ENCODE peak calls at places on chromosomes 6 and 20, in nine cellular contexts. One of them, this sample, is unnamed.

GRCh38 chr6:106360410-106360988 is at the start of gene CRYBG1:
- DNase-seq in IMR-90: no peak
- DNase-seq in psoas muscle: peak; percentile 61
- DNase-seq in heart left ventricle: peak; percentile 26
- DNase-seq in thyroid gland: peak; percentile 70
- DNase-seq in adrenal gland: peak; percentile 26
- DNase-seq in upper lobe of right lung: peak; percentile 87
- DNase-seq in Peyer's patch: peak; percentile 42
- DNase-seq in lung: peak; percentile 69
- DNase-seq in this sample: peak; percentile 74

GRCh38 chr6:42984924-42985475 is 630 bp downstream of the PPP2R5D start:
- DNase-seq in thyroid gland: peak; percentile 19
- DNase-seq in upper lobe of right lung: no peak
- DNase-seq in heart left ventricle: no peak
- DNase-seq in lung: no peak
- DNase-seq in psoas muscle: no peak
- DNase-seq in adrenal gland: peak; percentile 24
- DNase-seq in Peyer's patch: no peak
- DNase-seq in IMR-90: no peak
- DNase-seq in this sample: no peak

GRCh38 chr6:33288141-33288941 is 698 bp downstream of the WDR46 start:
- DNase-seq in adrenal gland: no peak
- DNase-seq in upper lobe of right lung: no peak
- DNase-seq in psoas muscle: no peak
- DNase-seq in Peyer's patch: no peak
- DNase-seq in thyroid gland: no peak
- DNase-seq in IMR-90: no peak
- DNase-seq in heart left ventricle: no peak
- DNase-seq in lung: no peak
- DNase-seq in this sample: no peak

GRCh38 chr6:139126255-139126654 is 8.6 kb upstream of the HECA start:
- DNase-seq in thyroid gland: no peak
- DNase-seq in Peyer's patch: no peak
- DNase-seq in IMR-90: peak; percentile 92
- DNase-seq in heart left ventricle: no peak
- DNase-seq in upper lobe of right lung: no peak
- DNase-seq in psoas muscle: no peak
- DNase-seq in lung: no peak
- DNase-seq in adrenal gland: peak; percentile 32
- DNase-seq in this sample: no peak

GRCh38 chr6:15322781-15323536 is 77.1 kb downstream of the JARID2 start:
- DNase-seq in upper lobe of right lung: no peak
- DNase-seq in psoas muscle: no peak
- DNase-seq in heart left ventricle: no peak
- DNase-seq in adrenal gland: no peak
- DNase-seq in IMR-90: peak; percentile 57
- DNase-seq in lung: no peak
- DNase-seq in Peyer's patch: no peak
- DNase-seq in thyroid gland: no peak
- DNase-seq in this sample: peak; percentile 77

GRCh38 chr6:56720882-56721281 is 78.2 kb upstream of the DST start:
- DNase-seq in thyroid gland: no peak
- DNase-seq in Peyer's patch: no peak
- DNase-seq in upper lobe of right lung: no peak
- DNase-seq in heart left ventricle: no peak
- DNase-seq in psoas muscle: no peak
- DNase-seq in adrenal gland: no peak
- DNase-seq in lung: no peak
- DNase-seq in IMR-90: no peak
- DNase-seq in this sample: no peak

GRCh38 chr6:26595669-26596269 is 984 bp upstream of the ABT1 start:
- DNase-seq in IMR-90: peak; percentile 84
- DNase-seq in lung: peak; percentile 90
- DNase-seq in adrenal gland: peak; percentile 90
- DNase-seq in heart left ventricle: peak; percentile 96
- DNase-seq in upper lobe of right lung: peak; percentile 95
- DNase-seq in Peyer's patch: peak; percentile 92
- DNase-seq in psoas muscle: peak; percentile 96
- DNase-seq in thyroid gland: peak; percentile 92
- DNase-seq in this sample: peak; percentile 88

GRCh38 chr6:52736145-52736544 is 27.1 kb downstream of the GSTA2 start:
- DNase-seq in thyroid gland: no peak
- DNase-seq in psoas muscle: no peak
- DNase-seq in heart left ventricle: no peak
- DNase-seq in upper lobe of right lung: no peak
- DNase-seq in Peyer's patch: no peak
- DNase-seq in adrenal gland: no peak
- DNase-seq in IMR-90: no peak
- DNase-seq in lung: no peak
- DNase-seq in this sample: no peak

GRCh38 chr6:10528170-10528981 is 7.2 kb downstream of the GCNT2 start:
- DNase-seq in adrenal gland: no peak
- DNase-seq in upper lobe of right lung: no peak
- DNase-seq in heart left ventricle: no peak
- DNase-seq in thyroid gland: no peak
- DNase-seq in lung: peak; percentile 44
- DNase-seq in psoas muscle: no peak
- DNase-seq in Peyer's patch: peak; percentile 28
- DNase-seq in IMR-90: peak; percentile 55
- DNase-seq in this sample: no peak

GRCh38 chr6:38554700-38555413 is 84.9 kb downstream of the BTBD9 start:
- DNase-seq in adrenal gland: no peak
- DNase-seq in Peyer's patch: no peak
- DNase-seq in heart left ventricle: no peak
- DNase-seq in IMR-90: peak; percentile 72
- DNase-seq in upper lobe of right lung: no peak
- DNase-seq in psoas muscle: no peak
- DNase-seq in lung: no peak
- DNase-seq in thyroid gland: no peak
- DNase-seq in this sample: no peak

GRCh38 chr6:56803594-56803993 is 151.3 kb upstream of the BEND6 start:
- DNase-seq in lung: no peak
- DNase-seq in heart left ventricle: no peak
- DNase-seq in thyroid gland: no peak
- DNase-seq in Peyer's patch: no peak
- DNase-seq in IMR-90: peak; percentile 30
- DNase-seq in psoas muscle: no peak
- DNase-seq in adrenal gland: no peak
- DNase-seq in upper lobe of right lung: no peak
- DNase-seq in this sample: no peak

GRCh38 chr20:39823239-39823638 is 861.1 kb downstream of the DHX35 start:
- DNase-seq in IMR-90: peak; percentile 58
- DNase-seq in lung: no peak
- DNase-seq in Peyer's patch: no peak
- DNase-seq in psoas muscle: no peak
- DNase-seq in thyroid gland: no peak
- DNase-seq in upper lobe of right lung: no peak
- DNase-seq in adrenal gland: no peak
- DNase-seq in heart left ventricle: no peak
- DNase-seq in this sample: no peak

GRCh38 chr20:460707-461106 is 1.6 kb downstream of the TBC1D20 start:
- DNase-seq in heart left ventricle: no peak
- DNase-seq in IMR-90: no peak
- DNase-seq in upper lobe of right lung: no peak
- DNase-seq in psoas muscle: no peak
- DNase-seq in lung: no peak
- DNase-seq in thyroid gland: peak; percentile 23
- DNase-seq in Peyer's patch: no peak
- DNase-seq in adrenal gland: peak; percentile 64
- DNase-seq in this sample: no peak

GRCh38 chr20:460180-460579 is 2.2 kb downstream of the TBC1D20 start:
- DNase-seq in lung: no peak
- DNase-seq in psoas muscle: no peak
- DNase-seq in adrenal gland: no peak
- DNase-seq in upper lobe of right lung: no peak
- DNase-seq in IMR-90: no peak
- DNase-seq in heart left ventricle: no peak
- DNase-seq in Peyer's patch: no peak
- DNase-seq in thyroid gland: no peak
- DNase-seq in this sample: no peak

GRCh38 chr20:461254-462198 is 807 bp downstream of the TBC1D20 start:
- DNase-seq in heart left ventricle: peak; percentile 68
- DNase-seq in IMR-90: peak; percentile 42
- DNase-seq in upper lobe of right lung: peak; percentile 84
- DNase-seq in adrenal gland: peak; percentile 65
- DNase-seq in lung: peak; percentile 55
- DNase-seq in psoas muscle: peak; percentile 78
- DNase-seq in Peyer's patch: peak; percentile 42
- DNase-seq in thyroid gland: peak; percentile 65
- DNase-seq in this sample: no peak

GRCh38 chr20:458766-459165 is 3.6 kb downstream of the TBC1D20 start:
- DNase-seq in psoas muscle: no peak
- DNase-seq in adrenal gland: no peak
- DNase-seq in IMR-90: no peak
- DNase-seq in thyroid gland: no peak
- DNase-seq in heart left ventricle: no peak
- DNase-seq in upper lobe of right lung: no peak
- DNase-seq in lung: no peak
- DNase-seq in Peyer's patch: no peak
- DNase-seq in this sample: no peak

DNA sequence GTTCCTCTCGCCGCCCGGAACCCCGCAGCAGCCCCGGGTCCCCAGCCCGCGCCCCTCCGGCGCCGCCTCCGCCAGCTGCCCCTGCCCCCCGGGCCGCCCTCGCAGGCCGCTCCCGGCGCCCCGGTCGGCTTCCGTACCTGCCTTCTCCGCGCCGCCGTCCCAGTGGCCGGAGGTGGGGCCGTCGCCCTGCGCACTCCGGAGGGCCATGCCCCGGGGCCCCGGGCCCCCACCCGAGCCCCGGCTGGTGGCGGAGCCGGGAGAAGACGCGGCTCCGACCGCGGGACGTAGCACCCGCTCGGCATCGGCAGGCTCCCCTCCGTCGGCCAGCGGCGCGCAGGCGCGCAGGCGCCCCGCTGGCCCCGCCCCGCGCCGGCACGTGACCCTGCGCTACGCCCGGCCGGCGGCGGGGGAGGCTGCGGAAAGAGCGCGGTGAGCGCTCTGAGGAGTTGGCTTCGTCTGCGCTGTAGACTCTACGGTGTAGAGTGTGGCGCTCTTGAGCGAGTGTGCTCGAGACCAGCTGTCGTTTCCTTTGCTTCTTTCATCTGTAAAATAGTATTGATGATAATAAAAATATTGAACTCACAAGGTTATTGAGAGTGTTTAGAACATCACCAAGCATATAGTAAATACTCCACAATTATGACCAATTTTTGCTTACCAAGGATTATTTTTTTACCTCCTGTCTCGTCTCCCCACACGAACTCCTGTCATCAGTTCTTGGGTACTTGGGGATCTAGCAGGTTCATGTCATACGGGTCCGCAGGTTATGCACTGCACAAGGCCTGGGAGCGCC is at the start of gene TBC1D20:
- DNase-seq in psoas muscle: peak; percentile 91
- DNase-seq in lung: peak; percentile 79
- DNase-seq in upper lobe of right lung: peak; percentile 92
- DNase-seq in thyroid gland: peak; percentile 85
- DNase-seq in adrenal gland: peak; percentile 85
- DNase-seq in heart left ventricle: peak; percentile 90
- DNase-seq in Peyer's patch: peak; percentile 79
- DNase-seq in IMR-90: peak; percentile 84
- DNase-seq in this sample: peak; percentile 76
- H3K36me3 ChIP-seq in psoas muscle: no peaks in the 10 kb centered on the region
- H3K36me3 ChIP-seq in lung: no peaks in the 10 kb centered on the region
- H3K36me3 ChIP-seq in upper lobe of right lung: no peaks in the 10 kb centered on the region
- H3K36me3 ChIP-seq in thyroid gland: no peaks in the 10 kb centered on the region
- H3K36me3 ChIP-seq in adrenal gland: no peaks in the 10 kb centered on the region
- H3K36me3 ChIP-seq in heart left ventricle: no peaks in the 10 kb centered on the region
- H3K36me3 ChIP-seq in Peyer's patch: no peaks in the 10 kb centered on the region
- H3K36me3 ChIP-seq in IMR-90: peaks cover 2% of the 10 kb centered on the region
- H3K36me3 ChIP-seq in this sample: peaks cover 29% of the 10 kb centered on the region

DNA sequence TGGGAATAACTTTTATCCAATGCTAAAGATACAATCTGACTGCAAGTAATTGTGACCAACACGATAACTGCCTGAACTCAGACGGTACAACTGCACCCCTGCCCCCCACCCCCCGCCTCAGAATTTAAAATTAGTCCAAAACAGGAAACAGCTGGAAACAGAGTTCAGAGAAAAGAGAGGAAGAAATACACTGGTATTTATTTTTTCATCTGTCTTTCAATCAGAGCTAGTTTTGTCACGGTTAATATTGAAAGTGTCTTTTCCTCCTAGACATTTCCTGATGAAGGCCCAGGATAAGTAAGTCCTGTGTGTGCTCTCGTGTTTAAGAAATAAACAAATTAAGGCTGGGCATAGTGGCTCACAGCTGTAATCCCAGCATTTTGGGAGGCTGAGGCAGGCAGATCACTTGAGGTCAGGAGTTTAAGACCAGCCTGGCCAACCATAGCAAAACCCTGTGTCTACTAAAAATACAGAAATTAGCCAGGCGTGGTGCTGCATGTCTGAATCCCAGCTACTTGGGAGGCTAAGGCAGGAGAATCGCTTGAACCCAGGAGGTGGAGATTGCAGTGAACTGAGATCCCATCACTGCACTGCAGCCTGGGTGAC is 21.5 kb downstream of the ACSS1 start:
- DNase-seq in lung: no peak
- DNase-seq in adrenal gland: no peak
- DNase-seq in thyroid gland: no peak
- DNase-seq in Peyer's patch: no peak
- DNase-seq in psoas muscle: no peak
- DNase-seq in upper lobe of right lung: no peak
- DNase-seq in IMR-90: no peak
- DNase-seq in heart left ventricle: peak; percentile 19
- DNase-seq in this sample: no peak
- H3K4me3 ChIP-seq in lung: no peak overlapping the region
- H3K4me3 ChIP-seq in adrenal gland: no peak overlapping the region
- H3K4me3 ChIP-seq in thyroid gland: no peak overlapping the region
- H3K4me3 ChIP-seq in Peyer's patch: no peak overlapping the region
- H3K4me3 ChIP-seq in psoas muscle: no peak overlapping the region
- H3K4me3 ChIP-seq in upper lobe of right lung: no peak overlapping the region
- H3K4me3 ChIP-seq in IMR-90: no peak overlapping the region
- H3K4me3 ChIP-seq in heart left ventricle: no peak overlapping the region
- H3K4me3 ChIP-seq in this sample: no peak overlapping the region

GRCh38 chr20:57767456-57767855 is 57.6 kb upstream of the PMEPA1 start:
- DNase-seq in adrenal gland: no peak
- DNase-seq in upper lobe of right lung: no peak
- DNase-seq in psoas muscle: no peak
- DNase-seq in Peyer's patch: no peak
- DNase-seq in IMR-90: no peak
- DNase-seq in thyroid gland: no peak
- DNase-seq in lung: no peak
- DNase-seq in heart left ventricle: no peak
- DNase-seq in this sample: no peak
- H3K27ac ChIP-seq in adrenal gland: no peak overlapping the region
- H3K27ac ChIP-seq in upper lobe of right lung: no peak overlapping the region
- H3K27ac ChIP-seq in psoas muscle: no peak overlapping the region
- H3K27ac ChIP-seq in Peyer's patch: no peak overlapping the region
- H3K27ac ChIP-seq in IMR-90: no peak overlapping the region
- H3K27ac ChIP-seq in thyroid gland: no peak overlapping the region
- H3K27ac ChIP-seq in lung: no peak overlapping the region
- H3K27ac ChIP-seq in heart left ventricle: no peak overlapping the region
- H3K27ac ChIP-seq in this sample: no peak overlapping the region

GRCh38 chr6:4036581-4036980 is 42.4 kb downstream of the FAM217A start:
- DNase-seq in upper lobe of right lung: no peak
- DNase-seq in IMR-90: no peak
- DNase-seq in heart left ventricle: no peak
- DNase-seq in adrenal gland: no peak
- DNase-seq in Peyer's patch: no peak
- DNase-seq in lung: no peak
- DNase-seq in thyroid gland: no peak
- DNase-seq in psoas muscle: no peak
- DNase-seq in this sample: no peak

GRCh38 chr6:4039348-4039747 is 39.6 kb downstream of the FAM217A start:
- DNase-seq in Peyer's patch: no peak
- DNase-seq in IMR-90: no peak
- DNase-seq in upper lobe of right lung: no peak
- DNase-seq in thyroid gland: no peak
- DNase-seq in heart left ventricle: no peak
- DNase-seq in psoas muscle: no peak
- DNase-seq in lung: no peak
- DNase-seq in adrenal gland: no peak
- DNase-seq in this sample: no peak

GRCh38 chr6:4041480-4041879 is 37.5 kb downstream of the FAM217A start:
- DNase-seq in thyroid gland: no peak
- DNase-seq in Peyer's patch: no peak
- DNase-seq in heart left ventricle: no peak
- DNase-seq in psoas muscle: no peak
- DNase-seq in lung: no peak
- DNase-seq in adrenal gland: no peak
- DNase-seq in upper lobe of right lung: no peak
- DNase-seq in IMR-90: no peak
- DNase-seq in this sample: no peak
- H3K36me3 ChIP-seq in thyroid gland: peaks cover 62% of the 10 kb centered on the region
- H3K36me3 ChIP-seq in Peyer's patch: peaks cover 85% of the 10 kb centered on the region
- H3K36me3 ChIP-seq in heart left ventricle: peaks cover 24% of the 10 kb centered on the region
- H3K36me3 ChIP-seq in psoas muscle: peaks cover 11% of the 10 kb centered on the region
- H3K36me3 ChIP-seq in lung: peaks cover 38% of the 10 kb centered on the region
- H3K36me3 ChIP-seq in adrenal gland: peaks cover 87% of the 10 kb centered on the region
- H3K36me3 ChIP-seq in upper lobe of right lung: peaks cover 94% of the 10 kb centered on the region
- H3K36me3 ChIP-seq in IMR-90: peaks cover 46% of the 10 kb centered on the region
- H3K36me3 ChIP-seq in this sample: peaks cover 95% of the 10 kb centered on the region

This sample was measured in RWPE2.